ENCODE peak calls at places on chromosomes 16 and 17, in seven cellular contexts. One of them, this sample, is unnamed.

GRCh38 chr16:85390511-85391174 is 222.5 kb upstream of the GSE1 start:
- DNase-seq in heart right ventricle: peak; percentile 55
- DNase-seq in kidney: peak; percentile 87
- DNase-seq in effector memory CD4-positive, alpha-beta T cell: no peak
- DNase-seq in right lobe of liver: peak; percentile 88
- DNase-seq in ascending aorta: peak; percentile 92
- DNase-seq in left ventricle myocardium inferior: peak; percentile 68
- DNase-seq in this sample: peak; percentile 98

GRCh38 chr16:29734826-29735225 is 11.0 kb downstream of the C16orf54 start:
- DNase-seq in right lobe of liver: no peak
- DNase-seq in effector memory CD4-positive, alpha-beta T cell: no peak
- DNase-seq in kidney: no peak
- DNase-seq in heart right ventricle: no peak
- DNase-seq in left ventricle myocardium inferior: no peak
- DNase-seq in ascending aorta: no peak
- DNase-seq in this sample: no peak

GRCh38 chr16:63005356-63005755 is 969.1 kb upstream of the CDH8 start:
- DNase-seq in kidney: no peak
- DNase-seq in heart right ventricle: no peak
- DNase-seq in right lobe of liver: no peak
- DNase-seq in left ventricle myocardium inferior: no peak
- DNase-seq in ascending aorta: no peak
- DNase-seq in effector memory CD4-positive, alpha-beta T cell: no peak
- DNase-seq in this sample: no peak

GRCh38 chr16:8863594-8864424 is 5.0 kb downstream of the CARHSP1 start:
- DNase-seq in left ventricle myocardium inferior: peak; percentile 45
- DNase-seq in right lobe of liver: peak; percentile 92
- DNase-seq in heart right ventricle: no peak
- DNase-seq in effector memory CD4-positive, alpha-beta T cell: no peak
- DNase-seq in ascending aorta: no peak
- DNase-seq in kidney: peak; percentile 87
- DNase-seq in this sample: no peak

GRCh38 chr17:61981323-61981722 is 53.5 kb upstream of the INTS2 start:
- DNase-seq in kidney: no peak
- DNase-seq in ascending aorta: no peak
- DNase-seq in effector memory CD4-positive, alpha-beta T cell: no peak
- DNase-seq in right lobe of liver: no peak
- DNase-seq in left ventricle myocardium inferior: no peak
- DNase-seq in heart right ventricle: no peak
- DNase-seq in this sample: no peak

GRCh38 chr16:50989047-50989446 is 162.0 kb downstream of the SALL1 start:
- DNase-seq in ascending aorta: no peak
- DNase-seq in right lobe of liver: no peak
- DNase-seq in kidney: no peak
- DNase-seq in left ventricle myocardium inferior: no peak
- DNase-seq in heart right ventricle: no peak
- DNase-seq in effector memory CD4-positive, alpha-beta T cell: no peak
- DNase-seq in this sample: no peak

GRCh38 chr16:77190478-77191258 is at the start of gene MON1B:
- DNase-seq in right lobe of liver: peak; percentile 97
- DNase-seq in kidney: peak; percentile 99
- DNase-seq in left ventricle myocardium inferior: peak; percentile 97
- DNase-seq in effector memory CD4-positive, alpha-beta T cell: peak; percentile 90
- DNase-seq in heart right ventricle: peak; percentile 98
- DNase-seq in ascending aorta: peak; percentile 99
- DNase-seq in this sample: peak; percentile 97

GRCh38 chr16:65178151-65178550 is 56.3 kb upstream of the CDH11 start:
- DNase-seq in left ventricle myocardium inferior: no peak
- DNase-seq in ascending aorta: no peak
- DNase-seq in heart right ventricle: no peak
- DNase-seq in right lobe of liver: no peak
- DNase-seq in kidney: no peak
- DNase-seq in effector memory CD4-positive, alpha-beta T cell: no peak
- DNase-seq in this sample: no peak

GRCh38 chr17:70365098-70365583 is 195.8 kb downstream of the KCNJ2 start:
- DNase-seq in effector memory CD4-positive, alpha-beta T cell: no peak
- DNase-seq in kidney: no peak
- DNase-seq in left ventricle myocardium inferior: no peak
- DNase-seq in right lobe of liver: no peak
- DNase-seq in heart right ventricle: no peak
- DNase-seq in ascending aorta: no peak
- DNase-seq in this sample: no peak

GRCh38 chr17:74235040-74235581 is 21.7 kb downstream of the TTYH2 start:
- DNase-seq in left ventricle myocardium inferior: no peak
- DNase-seq in effector memory CD4-positive, alpha-beta T cell: no peak
- DNase-seq in kidney: no peak
- DNase-seq in ascending aorta: no peak
- DNase-seq in right lobe of liver: no peak
- DNase-seq in heart right ventricle: no peak
- DNase-seq in this sample: no peak

GRCh38 chr16:19119564-19119963 is 5.8 kb downstream of the ITPRIPL2 start:
- DNase-seq in right lobe of liver: no peak
- DNase-seq in heart right ventricle: no peak
- DNase-seq in kidney: no peak
- DNase-seq in ascending aorta: no peak
- DNase-seq in effector memory CD4-positive, alpha-beta T cell: no peak
- DNase-seq in left ventricle myocardium inferior: no peak
- DNase-seq in this sample: peak; percentile 40

GRCh38 chr16:1458336-1458976 is 14.1 kb upstream of the CCDC154 start:
- DNase-seq in right lobe of liver: no peak
- DNase-seq in kidney: peak; percentile 58
- DNase-seq in ascending aorta: no peak
- DNase-seq in heart right ventricle: no peak
- DNase-seq in effector memory CD4-positive, alpha-beta T cell: no peak
- DNase-seq in left ventricle myocardium inferior: no peak
- DNase-seq in this sample: no peak

GRCh38 chr17:38673714-38674012 is 1.1 kb downstream of the EPOP start:
- DNase-seq in heart right ventricle: no peak
- DNase-seq in effector memory CD4-positive, alpha-beta T cell: no peak
- DNase-seq in right lobe of liver: peak; percentile 58
- DNase-seq in ascending aorta: no peak
- DNase-seq in kidney: no peak
- DNase-seq in left ventricle myocardium inferior: peak; percentile 22
- DNase-seq in this sample: no peak

GRCh38 chr16:12314786-12315185 is 338.3 kb downstream of the SNX29 start:
- DNase-seq in right lobe of liver: no peak
- DNase-seq in ascending aorta: no peak
- DNase-seq in kidney: no peak
- DNase-seq in effector memory CD4-positive, alpha-beta T cell: no peak
- DNase-seq in heart right ventricle: no peak
- DNase-seq in left ventricle myocardium inferior: no peak
- DNase-seq in this sample: no peak

GRCh38 chr16:24635900-24636610 is 93.4 kb upstream of the TNRC6A start:
- DNase-seq in ascending aorta: peak; percentile 73
- DNase-seq in left ventricle myocardium inferior: peak; percentile 70
- DNase-seq in kidney: peak; percentile 95
- DNase-seq in heart right ventricle: peak; percentile 71
- DNase-seq in effector memory CD4-positive, alpha-beta T cell: no peak
- DNase-seq in right lobe of liver: peak; percentile 70
- DNase-seq in this sample: peak; percentile 89

GRCh38 chr16:74501484-74502479 is 80.5 kb upstream of the CLEC18B start:
- DNase-seq in kidney: no peak
- DNase-seq in left ventricle myocardium inferior: no peak
- DNase-seq in heart right ventricle: peak; percentile 9
- DNase-seq in ascending aorta: no peak
- DNase-seq in effector memory CD4-positive, alpha-beta T cell: no peak
- DNase-seq in right lobe of liver: no peak
- DNase-seq in this sample: no peak
- H3K4me3 ChIP-seq in kidney: no peak overlapping the region
- H3K4me3 ChIP-seq in left ventricle myocardium inferior: no peak overlapping the region
- H3K4me3 ChIP-seq in heart right ventricle: no peak overlapping the region
- H3K4me3 ChIP-seq in ascending aorta: no peak overlapping the region
- H3K4me3 ChIP-seq in effector memory CD4-positive, alpha-beta T cell: no peak overlapping the region
- H3K4me3 ChIP-seq in right lobe of liver: no peak overlapping the region
- H3K4me3 ChIP-seq in this sample: no peak overlapping the region

GRCh38 chr17:75404739-75405364 is 626 bp downstream of the GRB2 start:
- DNase-seq in left ventricle myocardium inferior: peak; percentile 31
- DNase-seq in right lobe of liver: peak; percentile 49
- DNase-seq in kidney: peak; percentile 82
- DNase-seq in ascending aorta: peak; percentile 71
- DNase-seq in effector memory CD4-positive, alpha-beta T cell: no peak
- DNase-seq in heart right ventricle: peak; percentile 17
- DNase-seq in this sample: peak; percentile 75

GRCh38 chr17:75405365-75406221 is at the start of gene GRB2:
- DNase-seq in ascending aorta: peak; percentile 99
- DNase-seq in kidney: peak; percentile 100
- DNase-seq in left ventricle myocardium inferior: peak; percentile 99
- DNase-seq in right lobe of liver: peak; percentile 99
- DNase-seq in heart right ventricle: peak; percentile 99
- DNase-seq in effector memory CD4-positive, alpha-beta T cell: peak; percentile 99
- DNase-seq in this sample: peak; percentile 100

GRCh38 chr17:75410141-75410540 is 4.7 kb upstream of the GRB2 start:
- DNase-seq in kidney: no peak
- DNase-seq in effector memory CD4-positive, alpha-beta T cell: no peak
- DNase-seq in right lobe of liver: no peak
- DNase-seq in heart right ventricle: no peak
- DNase-seq in ascending aorta: no peak
- DNase-seq in left ventricle myocardium inferior: no peak
- DNase-seq in this sample: no peak

GRCh38 chr17:75406222-75406615 is 741 bp upstream of the GRB2 start:
- DNase-seq in ascending aorta: no peak
- DNase-seq in right lobe of liver: no peak
- DNase-seq in left ventricle myocardium inferior: no peak
- DNase-seq in heart right ventricle: no peak
- DNase-seq in effector memory CD4-positive, alpha-beta T cell: no peak
- DNase-seq in kidney: no peak
- DNase-seq in this sample: no peak

GRCh38 chr17:75407655-75408352 is 2.3 kb upstream of the GRB2 start:
- DNase-seq in kidney: no peak
- DNase-seq in heart right ventricle: no peak
- DNase-seq in left ventricle myocardium inferior: no peak
- DNase-seq in effector memory CD4-positive, alpha-beta T cell: no peak
- DNase-seq in right lobe of liver: no peak
- DNase-seq in ascending aorta: no peak
- DNase-seq in this sample: no peak
- H3K4me1 ChIP-seq in kidney: peaks cover 4% of the 10 kb centered on the region
- H3K4me1 ChIP-seq in heart right ventricle: peaks cover 30% of the 10 kb centered on the region
- H3K4me1 ChIP-seq in left ventricle myocardium inferior: peaks cover 39% of the 10 kb centered on the region
- H3K4me1 ChIP-seq in effector memory CD4-positive, alpha-beta T cell: peaks cover 19% of the 10 kb centered on the region
- H3K4me1 ChIP-seq in right lobe of liver: no peaks in the 10 kb centered on the region
- H3K4me1 ChIP-seq in ascending aorta: peaks cover 10% of the 10 kb centered on the region
- H3K4me1 ChIP-seq in this sample: peaks cover 18% of the 10 kb centered on the region

GRCh38 chr17:3722716-3723115 is 987 bp upstream of the HASPIN start:
- DNase-seq in right lobe of liver: no peak
- DNase-seq in heart right ventricle: no peak
- DNase-seq in ascending aorta: no peak
- DNase-seq in effector memory CD4-positive, alpha-beta T cell: no peak
- DNase-seq in left ventricle myocardium inferior: no peak
- DNase-seq in kidney: no peak
- DNase-seq in this sample: no peak

GRCh38 chr17:3723188-3723555 is 531 bp upstream of the HASPIN start:
- DNase-seq in effector memory CD4-positive, alpha-beta T cell: no peak
- DNase-seq in left ventricle myocardium inferior: no peak
- DNase-seq in right lobe of liver: no peak
- DNase-seq in heart right ventricle: no peak
- DNase-seq in ascending aorta: no peak
- DNase-seq in kidney: no peak
- DNase-seq in this sample: peak; percentile 10

GRCh38 chr17:3723556-3724372 is at the start of gene HASPIN:
- DNase-seq in kidney: peak; percentile 97
- DNase-seq in right lobe of liver: peak; percentile 92
- DNase-seq in effector memory CD4-positive, alpha-beta T cell: peak; percentile 86
- DNase-seq in left ventricle myocardium inferior: peak; percentile 90
- DNase-seq in heart right ventricle: peak; percentile 90
- DNase-seq in ascending aorta: peak; percentile 91
- DNase-seq in this sample: peak; percentile 88

GRCh38 chr17:3727041-3727440 is 3.3 kb downstream of the HASPIN start:
- DNase-seq in effector memory CD4-positive, alpha-beta T cell: no peak
- DNase-seq in right lobe of liver: no peak
- DNase-seq in heart right ventricle: no peak
- DNase-seq in kidney: no peak
- DNase-seq in ascending aorta: no peak
- DNase-seq in left ventricle myocardium inferior: no peak
- DNase-seq in this sample: no peak

DNA sequence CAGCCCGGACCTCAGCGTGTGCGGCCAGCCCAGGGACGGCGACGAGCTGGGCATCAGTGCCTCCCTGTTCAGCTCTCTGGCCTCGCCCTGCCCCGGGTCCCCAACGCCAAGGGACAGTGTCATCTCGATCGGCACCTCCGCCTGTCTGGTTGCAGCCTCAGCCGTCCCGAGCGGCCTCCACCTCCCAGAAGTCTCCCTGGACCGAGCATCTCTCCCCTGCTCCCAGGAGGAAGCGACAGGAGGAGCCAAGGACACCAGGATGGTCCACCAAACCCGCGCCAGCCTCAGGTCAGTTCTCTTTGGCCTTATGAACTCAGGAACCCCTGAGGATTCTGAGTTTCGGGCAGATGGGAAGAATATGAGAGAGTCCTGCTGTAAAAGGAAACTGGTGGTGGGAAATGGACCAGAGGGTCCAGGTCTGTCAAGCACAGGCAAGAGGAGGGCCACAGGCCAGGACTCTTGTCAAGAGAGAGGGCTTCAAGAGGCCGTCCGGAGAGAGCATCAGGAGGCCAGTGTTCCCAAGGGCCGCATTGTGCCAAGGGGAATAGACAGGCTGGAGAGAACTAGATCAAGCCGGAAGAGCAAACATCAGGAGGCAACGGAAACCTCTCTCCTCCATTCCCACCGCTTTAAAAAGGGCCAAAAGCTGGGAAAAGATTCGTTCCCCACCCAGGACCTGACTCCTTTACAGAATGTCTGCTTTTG is 822 bp downstream of the HASPIN start:
- DNase-seq in left ventricle myocardium inferior: no peak
- DNase-seq in ascending aorta: no peak
- DNase-seq in kidney: no peak
- DNase-seq in heart right ventricle: no peak
- DNase-seq in effector memory CD4-positive, alpha-beta T cell: no peak
- DNase-seq in right lobe of liver: no peak
- DNase-seq in this sample: peak; percentile 15
- H3K27ac ChIP-seq in left ventricle myocardium inferior: no peak overlapping the region
- H3K27ac ChIP-seq in ascending aorta: no peak overlapping the region
- H3K27ac ChIP-seq in kidney: no peak overlapping the region
- H3K27ac ChIP-seq in heart right ventricle: peak overlapping the region; percentile 87
- H3K27ac ChIP-seq in effector memory CD4-positive, alpha-beta T cell: no peak overlapping the region
- H3K27ac ChIP-seq in right lobe of liver: no peak overlapping the region
- H3K27ac ChIP-seq in this sample: peak overlapping the region; percentile 81

DNA sequence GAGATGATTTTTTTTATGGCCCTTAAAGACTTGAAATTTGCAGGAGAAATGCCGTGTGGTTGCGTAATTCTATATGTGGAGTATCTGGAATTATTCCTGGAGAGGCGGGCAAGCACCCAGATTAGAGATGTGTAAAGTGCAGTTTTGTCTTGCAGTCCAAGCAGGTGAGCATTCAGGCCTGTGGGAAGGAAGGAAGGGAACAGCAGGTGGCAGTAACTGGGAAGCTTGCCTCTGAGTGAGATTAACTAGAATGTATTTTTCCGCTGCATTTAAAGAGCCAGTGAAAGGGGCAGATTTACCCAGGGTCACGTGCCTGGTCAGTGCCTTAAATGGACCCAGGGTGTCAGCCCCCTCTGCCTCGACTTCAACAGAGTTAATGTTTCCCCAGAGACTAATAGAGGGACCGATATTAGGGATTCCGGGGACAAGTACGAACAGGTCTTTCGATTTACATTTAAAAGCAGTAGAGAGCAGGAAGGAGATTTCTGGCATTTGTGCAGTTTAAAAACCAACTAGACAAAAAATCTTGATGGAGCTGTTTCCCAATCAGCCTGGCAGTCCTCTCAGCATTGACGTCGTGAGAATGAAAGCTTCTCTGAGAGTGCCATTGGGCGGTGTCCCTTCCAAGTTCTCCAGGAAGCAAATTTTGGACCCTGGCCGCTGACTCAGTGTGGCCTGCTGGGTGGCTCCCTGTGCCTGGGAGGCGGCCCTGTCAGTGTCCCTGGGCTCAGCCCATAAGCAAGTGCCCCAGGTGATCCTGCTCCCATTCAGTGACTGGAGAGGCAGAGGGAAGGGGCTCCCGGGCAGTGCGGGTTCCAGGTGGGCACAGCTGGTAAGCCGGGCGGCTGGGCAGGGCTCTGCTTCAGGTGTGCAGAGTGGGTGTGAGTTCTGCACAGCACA is 38.2 kb downstream of the KSR1 start:
- DNase-seq in left ventricle myocardium inferior: peak; percentile 67
- DNase-seq in right lobe of liver: peak; percentile 89
- DNase-seq in heart right ventricle: peak; percentile 23
- DNase-seq in effector memory CD4-positive, alpha-beta T cell: no peak
- DNase-seq in kidney: peak; percentile 92
- DNase-seq in ascending aorta: peak; percentile 91
- DNase-seq in this sample: no peak
- H3K4me3 ChIP-seq in left ventricle myocardium inferior: no peak overlapping the region
- H3K4me3 ChIP-seq in right lobe of liver: peak overlapping the region; percentile 12
- H3K4me3 ChIP-seq in heart right ventricle: no peak overlapping the region
- H3K4me3 ChIP-seq in effector memory CD4-positive, alpha-beta T cell: no peak overlapping the region
- H3K4me3 ChIP-seq in kidney: peak overlapping the region; percentile 2
- H3K4me3 ChIP-seq in ascending aorta: peak overlapping the region; percentile 16
- H3K4me3 ChIP-seq in this sample: no peak overlapping the region